ENCODE peak calls at places on chromosome 15, in six cellular contexts. M, B, L, W, J and Z are unnamed samples. For H3K36me3, the result is how much of the 10 kb centered on the place peaks cover.

GRCh38 chr15:67089218-67090193 is 24.1 kb downstream of the SMAD3 start:
- DNase-seq in B (peak), J (peak), W (no peak), M (no peak), L (no peak), Z (no peak)

GRCh38 chr15:88649753-88650551 is 11.1 kb downstream of the ISG20 start:
- DNase-seq in B (no peak), M (no peak), J (no peak), L (no peak), W (no peak), Z (peak)

GRCh38 chr15:80026754-80027153 is 32.7 kb upstream of the ZFAND6 start:
- DNase-seq in B (no peak), M (no peak), J (no peak), L (no peak), W (no peak), Z (no peak)

GRCh38 chr15:65311760-65312159 is 7.3 kb downstream of the RNU5B-1 start:
- DNase-seq in M (no peak), J (peak), W (no peak), B (no peak), L (no peak), Z (no peak)

GRCh38 chr15:50633653-50634052 is 52.9 kb downstream of the TRPM7 start:
- DNase-seq in L (no peak), J (no peak), M (no peak), W (no peak), B (no peak), Z (no peak)

GRCh38 chr15:61871926-61872522 is 188.2 kb downstream of the VPS13C start:
- DNase-seq in W (peak), M (no peak), L (peak), J (no peak), B (no peak), Z (no peak)

GRCh38 chr15:71743861-71744382 is 66.4 kb upstream of the NR2E3 start:
- DNase-seq in B (peak), W (peak), M (peak), J (no peak), L (peak), Z (no peak)

GRCh38 chr15:60651734-60652141 is 172.8 kb upstream of the ICE2 start:
- DNase-seq in W (no peak), J (no peak), L (peak), M (no peak), B (no peak), Z (no peak)

GRCh38 chr15:99967841-99968371 is 234.7 kb upstream of the LYSMD4 start:
- DNase-seq in M (no peak), J (peak), L (no peak), B (no peak), W (no peak), Z (no peak)

GRCh38 chr15:90062023-90062728 is 40.1 kb downstream of the IDH2 start:
- DNase-seq in L (peak), J (no peak), W (peak), B (no peak), M (peak), Z (peak)

GRCh38 chr15:29857196-29857595 is 34.9 kb upstream of the TJP1 start:
- DNase-seq in B (no peak), J (no peak), M (no peak), L (no peak), W (no peak), Z (no peak)

GRCh38 chr15:38563723-38564519 is 693 bp downstream of the RASGRP1 start:
- DNase-seq in B (peak), W (peak), J (peak), M (peak), L (peak), Z (peak)

GRCh38 chr15:78069052-78069414 is 8.5 kb downstream of the TBC1D2B start:
- DNase-seq in B (no peak), L (no peak), J (no peak), M (no peak), W (no peak), Z (no peak)
- H3K4me3 ChIP-seq in B (peak), L (no peak), J (no peak), M (no peak), W (no peak), Z (no peak)

DNA sequence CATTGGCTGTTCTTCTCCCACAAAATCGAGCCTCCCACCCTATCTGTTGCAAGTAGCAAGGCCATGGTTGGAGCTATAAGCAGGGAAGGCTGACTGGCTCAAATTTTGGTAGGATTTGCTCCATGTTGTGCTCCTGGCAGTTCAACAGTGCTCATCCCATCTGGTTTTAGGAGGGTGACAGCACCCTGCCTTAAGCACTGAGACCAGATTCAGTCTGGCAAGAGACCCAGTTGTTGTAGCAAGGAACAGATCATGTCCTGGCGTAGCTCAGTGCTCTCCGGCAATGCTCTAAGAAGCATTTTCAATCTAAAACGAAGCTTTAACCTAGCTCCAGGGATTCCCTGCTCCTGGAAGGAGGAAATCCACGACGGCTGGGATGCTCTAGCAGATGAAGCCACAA is 91.2 kb downstream of the RGMA start:
- DNase-seq in M (no peak), B (no peak), W (no peak), J (no peak), L (no peak), Z (no peak)
- H3K36me3 ChIP-seq in M (under half), B (under half), W (under half), J (under half), L (half or more), Z (under half)

DNA sequence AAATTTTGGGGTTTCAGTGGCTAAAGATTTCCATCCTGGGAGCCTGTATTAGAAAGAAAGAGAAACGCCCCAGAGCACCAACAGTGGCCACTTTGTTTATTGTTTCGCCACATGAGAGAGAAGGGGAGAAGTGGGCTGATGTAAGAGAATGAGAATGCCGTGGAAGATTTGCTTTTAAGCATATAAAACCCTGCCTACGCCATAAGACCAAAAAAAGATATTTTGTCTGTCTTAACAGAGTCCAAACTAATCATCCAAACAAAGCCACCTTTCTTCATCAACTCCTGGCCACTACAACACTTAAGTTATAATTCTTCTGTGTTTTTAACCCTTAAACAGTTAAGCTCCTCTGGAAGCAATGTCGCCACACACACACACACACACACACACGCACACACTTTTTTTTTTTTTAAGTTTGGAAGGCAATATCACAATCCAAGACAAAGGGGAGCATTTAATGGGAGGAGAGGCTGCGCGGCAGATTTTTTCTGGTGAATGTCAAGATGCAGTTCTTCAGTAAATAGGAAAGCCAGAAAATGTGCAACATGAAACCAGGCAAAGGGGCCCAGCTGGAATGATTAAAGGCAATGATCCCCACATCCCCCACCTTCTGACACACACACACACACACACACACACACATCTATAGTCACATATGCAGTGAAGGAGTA is 19.3 kb downstream of the EID1 start:
- DNase-seq in L (peak), J (no peak), M (no peak), B (no peak), W (peak), Z (no peak)
- H3K4me3 ChIP-seq in L (no peak), J (peak), M (no peak), B (peak), W (no peak), Z (no peak)

GRCh38 chr15:43208052-43209002 is 12.5 kb downstream of the EPB42 start:
- DNase-seq in B (no peak), M (no peak), L (no peak), J (no peak), W (no peak), Z (no peak)

GRCh38 chr15:43206054-43206453 is 14.8 kb downstream of the EPB42 start:
- DNase-seq in M (no peak), L (no peak), B (no peak), W (no peak), J (no peak), Z (no peak)

GRCh38 chr15:43204016-43204901 is 16.6 kb downstream of the EPB42 start:
- DNase-seq in B (peak), L (peak), W (peak), M (no peak), J (peak), Z (peak)

GRCh38 chr15:43209059-43209824 is 11.6 kb downstream of the EPB42 start:
- DNase-seq in W (peak), B (no peak), J (no peak), M (no peak), L (peak), Z (peak)

DNA sequence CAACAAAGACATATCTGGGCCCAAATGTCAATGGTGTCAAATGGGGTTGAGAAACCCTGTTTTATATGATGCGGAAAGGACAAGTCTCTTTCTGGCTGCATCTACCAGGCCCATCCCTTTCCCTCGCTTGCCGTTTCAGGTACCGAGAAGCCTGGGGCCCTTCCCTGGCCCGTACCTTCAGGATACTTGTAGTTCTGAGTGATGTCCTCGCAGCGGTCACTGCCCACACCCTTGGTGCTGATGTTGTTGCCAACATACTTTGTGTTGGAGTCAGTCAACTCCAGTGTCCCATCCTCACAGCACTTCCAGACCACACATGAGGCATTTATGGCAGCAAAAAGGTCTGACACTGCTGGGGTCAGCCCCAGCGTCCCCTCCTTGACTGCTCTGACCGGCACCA is 13.8 kb downstream of the EPB42 start:
- DNase-seq in M (no peak), L (no peak), W (no peak), J (no peak), B (no peak), Z (no peak)
- H3K36me3 ChIP-seq in M (under half), L (under half), W (under half), J (under half), B (under half), Z (under half)

DNA sequence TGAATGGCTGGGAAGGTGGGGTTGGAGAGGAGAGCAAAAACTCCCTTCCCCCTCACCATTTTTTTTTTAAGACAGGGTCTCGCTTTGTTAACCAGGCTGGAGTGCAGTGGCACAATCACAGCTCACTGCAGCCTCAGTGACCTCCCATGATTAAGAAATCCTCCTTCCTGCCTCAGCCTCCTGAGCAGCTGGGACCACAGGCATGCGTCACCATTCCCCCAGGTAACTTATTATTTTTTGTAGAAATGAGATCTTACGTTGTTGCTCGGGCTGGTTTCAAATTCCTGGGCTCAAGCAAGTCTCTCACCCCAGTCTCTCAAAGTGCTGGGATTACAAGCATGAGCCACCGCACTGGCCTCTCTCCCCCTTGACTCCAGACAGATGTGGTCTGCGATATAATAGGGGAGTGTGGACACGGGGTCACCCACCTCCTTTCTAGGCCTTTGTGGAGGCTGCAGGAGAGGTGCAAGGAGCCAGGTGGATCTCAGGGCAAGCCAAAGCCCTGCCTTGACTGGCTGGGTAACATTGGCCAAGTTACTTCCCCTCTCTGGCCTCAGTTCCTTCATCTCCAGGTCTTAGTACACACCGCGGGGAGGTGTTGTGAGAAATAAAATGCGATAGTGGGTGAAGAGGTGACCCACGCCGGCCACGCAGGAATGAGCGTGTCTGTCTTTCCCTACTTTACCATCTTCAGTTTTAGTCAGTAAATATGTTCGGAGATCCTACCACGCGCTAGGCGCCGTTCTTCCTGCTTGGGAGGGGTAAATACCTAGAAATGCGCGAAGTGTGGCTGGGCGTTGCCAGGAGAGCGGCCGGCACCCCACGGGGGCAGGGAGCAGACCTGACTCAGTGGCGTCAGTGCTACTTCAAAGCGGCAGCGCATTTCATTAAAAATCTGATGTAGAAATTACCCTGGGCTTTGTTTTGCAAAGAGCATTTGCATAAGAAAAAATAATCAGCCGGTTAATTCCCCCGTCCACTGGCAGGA is 20.2 kb upstream of the CORO2B start:
- DNase-seq in L (peak), M (peak), W (peak), J (peak), B (no peak), Z (no peak)
- H3K4me3 ChIP-seq in L (peak), M (peak), W (peak), J (no peak), B (peak), Z (no peak)

GRCh38 chr15:75205064-75205395 is 3.3 kb downstream of the C15orf39 start:
- DNase-seq in W (no peak), J (no peak), B (no peak), L (no peak), M (no peak), Z (no peak)

GRCh38 chr15:75203908-75204263 is 2.2 kb downstream of the C15orf39 start:
- DNase-seq in L (no peak), M (no peak), W (no peak), B (no peak), J (no peak), Z (no peak)

GRCh38 chr15:75206006-75206405 is 4.3 kb downstream of the C15orf39 start:
- DNase-seq in B (no peak), M (no peak), J (no peak), L (no peak), W (no peak), Z (no peak)

GRCh38 chr15:75203017-75203907 is 1.6 kb downstream of the C15orf39 start:
- DNase-seq in B (no peak), L (no peak), W (no peak), M (peak), J (no peak), Z (peak)

DNA sequence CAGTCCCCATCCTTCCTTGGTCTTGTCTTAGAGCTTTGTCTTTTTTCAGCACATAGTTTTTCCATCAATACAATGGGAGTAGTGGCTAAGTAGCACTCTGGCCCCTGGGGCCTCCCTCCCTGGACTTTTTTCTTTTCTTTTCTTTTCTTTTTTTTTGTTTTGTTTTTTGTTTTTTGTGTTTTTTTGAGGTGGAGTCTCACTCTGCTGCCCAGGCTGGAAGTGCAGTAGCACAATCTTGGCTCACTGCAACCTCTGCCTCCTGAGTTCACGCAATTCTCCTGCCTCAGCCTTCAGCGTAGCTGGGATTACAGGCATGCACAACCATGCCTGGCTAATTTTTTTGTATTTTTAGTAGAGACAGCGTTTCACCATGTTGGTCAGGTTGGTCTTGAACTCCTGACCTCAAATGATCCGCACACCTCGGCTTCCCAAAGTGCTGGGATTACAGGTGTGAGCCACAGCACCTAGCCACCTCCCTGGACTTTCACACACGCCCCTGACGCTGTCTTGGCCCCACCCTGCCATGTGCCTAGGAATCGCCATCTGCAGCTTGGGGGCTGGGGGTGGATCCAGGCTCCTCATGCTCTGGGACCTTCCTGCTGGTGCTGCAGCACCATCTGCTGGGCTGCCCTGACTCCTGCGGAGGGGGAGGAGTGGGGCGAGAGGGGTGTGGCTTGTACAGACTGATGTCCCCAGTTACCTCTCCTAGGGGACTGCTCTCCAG is 2.8 kb downstream of the C15orf39 start:
- DNase-seq in L (peak), M (peak), B (peak), J (peak), W (peak), Z (peak)
- H3K36me3 ChIP-seq in L (under half), M (under half), B (under half), J (under half), W (under half), Z (under half)

DNA sequence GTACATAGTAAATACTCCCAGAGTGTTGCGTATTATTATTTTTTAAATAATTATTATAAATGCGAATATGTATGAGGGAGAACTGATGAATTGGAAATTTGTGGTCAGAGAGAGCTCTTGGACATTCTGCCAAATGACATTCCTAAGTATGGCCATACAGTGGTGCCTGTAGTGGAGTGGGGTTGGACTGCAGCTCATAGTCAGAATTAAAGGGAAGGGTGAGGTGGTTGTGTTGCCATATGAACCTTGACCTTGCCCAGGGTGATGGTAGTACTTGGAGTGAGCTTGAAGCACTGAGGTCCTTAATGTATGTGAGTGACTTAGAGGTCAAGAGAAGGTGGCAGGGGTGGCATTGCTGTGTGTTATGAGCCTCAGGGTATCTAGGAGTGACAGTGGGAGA is 26.1 kb downstream of the PDE8A start:
- DNase-seq in W (no peak), M (no peak), B (no peak), L (no peak), J (no peak), Z (no peak)
- H3K4me3 ChIP-seq in W (no peak), M (no peak), B (no peak), L (no peak), J (no peak), Z (no peak)

GRCh38 chr15:78915341-78916087 is 29.3 kb downstream of the CTSH start:
- DNase-seq in M (peak), L (no peak), B (no peak), J (no peak), W (no peak), Z (peak)
- H3K36me3 ChIP-seq in M (under half), L (under half), B (under half), J (under half), W (under half), Z (under half)

GRCh38 chr15:59236394-59236793 is 29.8 kb downstream of the LDHAL6B start:
- DNase-seq in L (no peak), W (peak), M (no peak), J (no peak), B (no peak), Z (no peak)

GRCh38 chr15:59237854-59238252 is 31.2 kb downstream of the LDHAL6B start:
- DNase-seq in W (no peak), M (no peak), L (peak), J (no peak), B (no peak), Z (no peak)

GRCh38 chr15:59232476-59232875 is 25.8 kb downstream of the LDHAL6B start:
- DNase-seq in M (no peak), J (no peak), B (no peak), L (no peak), W (no peak), Z (no peak)

GRCh38 chr15:59242649-59243048 is 36.0 kb downstream of the LDHAL6B start:
- DNase-seq in L (no peak), B (no peak), J (no peak), M (no peak), W (no peak), Z (no peak)

DNA sequence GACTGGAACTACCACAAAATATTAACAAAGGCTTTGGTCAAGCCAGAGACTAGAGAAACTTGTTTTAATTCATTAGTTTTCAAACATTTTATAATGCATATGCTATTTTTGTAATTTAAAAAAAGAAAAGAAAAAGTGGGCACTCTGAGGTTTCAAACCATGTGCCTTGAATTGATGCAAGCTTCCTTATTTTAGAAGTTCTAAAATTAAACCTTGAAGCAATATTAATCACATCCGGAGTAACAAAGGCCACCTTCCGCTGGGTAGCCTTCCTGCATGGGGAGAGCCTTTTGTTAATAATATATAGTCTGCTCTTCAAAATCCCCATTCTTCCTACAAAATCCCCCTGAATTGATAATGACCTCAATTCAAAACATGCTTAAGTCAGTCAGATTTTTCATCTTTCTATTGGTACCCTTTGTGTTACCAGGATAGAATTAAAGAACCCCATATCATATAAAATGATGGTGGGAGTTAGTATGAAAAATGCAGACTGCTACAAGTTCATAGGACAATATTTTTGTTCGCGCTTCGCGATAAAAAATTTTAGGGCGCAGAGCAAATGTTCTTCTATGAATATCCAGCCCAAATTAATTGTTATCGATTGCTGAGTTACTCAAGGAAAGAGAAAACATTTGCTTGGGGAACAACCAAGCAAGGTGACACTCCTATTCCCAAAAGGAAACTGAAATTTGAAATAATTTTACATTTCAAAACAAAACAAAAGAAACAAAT is 30.6 kb downstream of the LDHAL6B start:
- DNase-seq in M (no peak), L (no peak), B (no peak), W (no peak), J (no peak), Z (no peak)
- H3K4me3 ChIP-seq in M (no peak), L (no peak), B (no peak), W (no peak), J (no peak), Z (no peak)